ENCODE peak calls at places on chromosomes 4 and X, in seven cellular contexts. W is PC-3, R is mucosa of descending colon, M is astrocyte of the spinal cord, T is transverse colon, D is astrocyte, S is fibroblast of villous mesenchyme. X is an unnamed sample.

GRCh38 chrX:132294192-132294591 is 74.9 kb upstream of the RAP2C start:
- DNase-seq in T (no peak), R (no peak), M (no peak), W (no peak), D (no peak), S (no peak), X (no peak)

GRCh38 chr4:122227202-122227601 is 75.1 kb downstream of the BLTP1 start:
- DNase-seq in R (no peak), D (no peak), M (no peak), T (no peak), W (no peak), S (no peak), X (no peak)

GRCh38 chrX:43655961-43656494 is at the start of gene MAOA:
- DNase-seq in R (peak), S (peak), W (peak), T (peak), D (no peak), M (no peak), X (peak)

GRCh38 chrX:67523002-67523711 is 20.7 kb upstream of the AR start:
- DNase-seq in R (no peak), W (no peak), T (no peak), D (no peak), M (no peak), S (no peak), X (no peak)

GRCh38 chrX:14039344-14039743 is 9.7 kb upstream of the GEMIN8 start:
- DNase-seq in S (peak), R (no peak), T (peak), W (peak), D (no peak), M (peak), X (no peak)

GRCh38 chr4:139552506-139552905 is 3.5 kb downstream of the SETD7 start:
- DNase-seq in T (no peak), D (peak), W (no peak), M (peak), S (peak), R (no peak), X (no peak)

GRCh38 chrX:53795583-53795982 is 109.1 kb upstream of the HUWE1 start:
- DNase-seq in M (no peak), T (no peak), R (no peak), W (no peak), S (peak), D (no peak), X (no peak)

GRCh38 chr4:105196523-105197145 is 50.0 kb downstream of the TET2 start:
- DNase-seq in S (peak), W (peak), D (no peak), T (no peak), M (peak), R (no peak), X (no peak)

GRCh38 chrX:102746134-102746584 is 25.6 kb downstream of the GPRASP3 start:
- DNase-seq in M (peak), D (no peak), S (peak), R (peak), T (peak), W (no peak), X (no peak)

GRCh38 chrX:41373989-41374606 is 40.1 kb downstream of the DDX3X start:
- DNase-seq in M (no peak), W (no peak), D (no peak), T (no peak), R (no peak), S (no peak), X (no peak)

GRCh38 chrX:41369152-41369551 is 35.2 kb downstream of the DDX3X start:
- DNase-seq in S (no peak), M (no peak), D (no peak), W (no peak), R (no peak), T (no peak), X (no peak)
- H3K4me3 ChIP-seq in S (no peak), M (no peak), D (no peak), W (no peak), R (no peak), T (no peak), X (no peak)

GRCh38 chr4:27357283-27357682 is 496.6 kb downstream of the STIM2 start:
- DNase-seq in T (no peak), R (no peak), D (no peak), S (peak), W (peak), M (peak), X (no peak)
- TF ChIP-seq CTCF in T (no peak), R (no peak), D (peak), S (peak), W (peak), M (peak), X (peak)

DNA sequence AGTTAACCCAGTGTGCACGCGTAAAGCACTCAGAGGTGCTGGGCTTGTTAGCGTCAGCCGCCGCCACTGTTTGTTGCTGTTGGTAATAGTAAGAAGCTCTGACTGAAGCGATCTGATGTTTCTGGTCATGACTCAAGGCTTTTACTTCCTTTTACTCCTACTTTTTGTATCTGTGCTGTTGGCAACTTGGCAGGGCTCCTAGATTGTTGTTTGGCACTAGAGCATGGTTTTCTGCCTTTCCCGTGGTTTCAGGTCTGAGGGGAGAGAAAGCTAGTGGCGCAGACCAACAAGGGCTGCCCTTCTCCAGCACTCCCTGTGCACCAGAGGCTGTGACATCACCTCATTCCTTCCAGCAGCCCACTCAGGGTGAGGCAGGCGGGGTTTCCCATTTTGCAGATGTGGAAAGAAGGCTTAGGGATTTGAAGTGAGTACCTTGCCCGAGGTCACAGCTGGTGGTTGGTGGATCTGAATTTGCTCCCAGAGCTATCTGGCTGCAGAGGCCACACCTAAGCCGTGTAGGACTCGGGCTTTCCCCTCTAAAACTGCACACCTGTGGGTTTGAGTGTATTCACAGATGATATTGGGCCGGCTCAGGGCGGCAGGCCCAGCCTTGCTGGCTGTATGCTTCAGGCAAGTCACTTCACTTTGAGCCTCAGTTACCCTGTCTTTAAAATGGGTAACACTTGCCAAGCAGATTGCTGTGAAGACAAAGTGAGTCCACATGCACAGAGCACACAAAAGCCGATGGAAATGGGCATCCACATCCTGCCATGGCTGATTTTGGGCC is 51.2 kb upstream of the TADA2B start:
- DNase-seq in M (peak), R (no peak), D (peak), S (peak), W (peak), T (no peak), X (peak)
- H3K4me3 ChIP-seq in M (no peak), R (no peak), D (no peak), S (no peak), W (peak), T (no peak), X (no peak)

GRCh38 chrX:48578661-48579128 is 4.4 kb downstream of the RBM3 start:
- DNase-seq in D (no peak), T (no peak), R (no peak), M (no peak), S (no peak), W (no peak), X (no peak)

GRCh38 chrX:48573690-48574269 is 504 bp upstream of the RBM3 start:
- DNase-seq in M (peak), S (no peak), D (no peak), W (no peak), R (peak), T (peak), X (no peak)

GRCh38 chrX:48575642-48576041 is 1.4 kb downstream of the RBM3 start:
- DNase-seq in W (no peak), R (no peak), T (no peak), S (no peak), D (no peak), M (no peak), X (no peak)

GRCh38 chrX:48576108-48576507 is 1.8 kb downstream of the RBM3 start:
- DNase-seq in S (no peak), R (no peak), T (no peak), W (no peak), D (no peak), M (no peak), X (no peak)

GRCh38 chrX:48574270-48575266 is at the start of gene RBM3:
- DNase-seq in M (peak), R (peak), S (peak), D (peak), T (peak), W (peak), X (peak)
- TF ChIP-seq CTCF in M (peak), R (no peak), S (peak), D (peak), T (peak), W (peak), X (peak)

GRCh38 chr4:52711271-52711670 is 40.0 kb downstream of the ERVMER34-1 start:
- DNase-seq in T (peak), M (no peak), W (no peak), R (no peak), S (no peak), D (no peak), X (no peak)
- H3K4me3 ChIP-seq in T (no peak), M (no peak), W (peak), R (no peak), S (no peak), D (no peak), X (no peak)

GRCh38 chr4:169152104-169152503 is 118.7 kb downstream of the SH3RF1 start:
- DNase-seq in R (no peak), M (no peak), W (no peak), T (no peak), S (no peak), D (no peak), X (no peak)

GRCh38 chr4:169150806-169151205 is 120.0 kb downstream of the SH3RF1 start:
- DNase-seq in S (peak), D (no peak), W (no peak), R (no peak), M (no peak), T (no peak), X (no peak)

GRCh38 chr4:169153451-169153850 is 117.3 kb downstream of the SH3RF1 start:
- DNase-seq in T (no peak), M (no peak), D (no peak), R (no peak), W (no peak), S (no peak), X (no peak)

GRCh38 chr4:169151671-169152070 is 119.1 kb downstream of the SH3RF1 start:
- DNase-seq in M (peak), T (no peak), S (peak), D (peak), W (peak), R (no peak), X (no peak)

DNA sequence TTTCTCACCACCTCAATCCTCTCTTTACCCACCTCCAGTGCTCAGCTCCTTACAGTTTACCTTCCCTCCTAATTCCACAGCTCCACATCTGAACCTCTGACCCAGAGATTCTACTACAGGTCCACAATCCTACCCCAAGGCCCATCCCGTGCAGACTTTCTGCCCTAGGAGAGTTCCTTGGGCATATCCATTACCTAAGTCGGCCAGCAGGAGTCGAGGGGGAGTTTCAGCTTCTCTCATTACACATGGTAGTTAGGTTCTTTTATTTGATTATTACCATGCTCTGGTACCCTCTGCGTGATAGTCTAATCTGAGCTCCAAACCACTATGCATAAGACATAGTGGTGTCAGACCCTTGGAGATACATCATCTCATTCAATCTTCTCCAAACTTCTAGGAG is 117.9 kb downstream of the SH3RF1 start:
- DNase-seq in M (no peak), S (no peak), W (no peak), R (no peak), D (no peak), T (no peak), X (no peak)
- TF ChIP-seq CTCF in M (no peak), S (no peak), W (peak), R (no peak), D (peak), T (no peak), X (no peak)

GRCh38 chrX:72306085-72306801 is 529 bp upstream of the CITED1 start:
- DNase-seq in W (peak), T (no peak), M (no peak), D (no peak), S (no peak), R (no peak), X (no peak)

GRCh38 chrX:72308209-72308565 is 2.5 kb upstream of the CITED1 start:
- DNase-seq in M (no peak), S (no peak), T (no peak), R (no peak), D (no peak), W (no peak), X (no peak)

GRCh38 chrX:72307646-72308051 is 1.9 kb upstream of the CITED1 start:
- DNase-seq in R (no peak), D (no peak), M (no peak), S (no peak), W (no peak), T (no peak), X (no peak)

GRCh38 chrX:72305286-72306084 is at the start of gene CITED1:
- DNase-seq in M (no peak), T (no peak), W (no peak), R (no peak), D (no peak), S (no peak), X (no peak)

DNA sequence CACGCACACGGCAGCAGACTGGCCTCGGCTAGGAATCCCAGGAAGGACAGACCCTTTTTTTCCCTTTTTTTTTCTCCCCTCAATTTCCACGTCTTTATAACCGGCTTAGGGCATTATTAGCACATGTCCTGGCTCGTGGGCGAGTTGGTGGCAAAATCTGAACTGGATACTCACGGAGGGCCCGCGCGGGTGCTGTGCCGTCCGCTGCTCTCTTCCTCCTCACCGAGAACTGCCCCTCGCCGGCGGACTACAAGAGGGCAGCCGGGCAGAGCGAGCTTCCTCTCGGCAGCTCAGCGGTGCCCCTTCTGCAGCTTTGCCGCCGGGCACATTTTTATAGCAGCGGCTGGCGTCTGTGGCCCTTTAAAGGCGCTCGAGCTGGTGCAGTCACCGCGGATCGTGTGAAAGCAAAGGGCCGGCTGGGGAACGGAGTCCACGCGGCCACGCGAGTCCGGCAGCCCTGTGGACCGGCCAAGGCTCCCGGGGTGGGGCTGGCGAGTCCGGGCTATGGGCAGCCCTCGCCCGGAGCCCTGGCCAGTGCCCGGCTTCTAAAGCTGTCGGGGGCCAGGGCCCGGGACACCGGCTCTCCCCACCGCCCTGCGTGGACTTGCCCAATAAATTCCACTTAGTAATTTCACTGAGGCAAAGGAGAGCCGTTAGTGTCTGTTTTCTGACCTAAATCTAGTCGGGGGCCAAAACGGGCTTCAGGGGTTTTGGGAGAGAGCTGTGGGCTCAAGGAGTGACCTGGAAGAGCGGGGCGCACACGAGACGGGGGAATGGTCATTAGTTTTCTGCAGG is 1.3 kb upstream of the CITED1 start:
- DNase-seq in S (peak), W (peak), T (peak), M (peak), D (peak), R (peak), X (peak)
- H3K4me3 ChIP-seq in S (peak), W (peak), T (peak), M (peak), D (peak), R (no peak), X (peak)

DNA sequence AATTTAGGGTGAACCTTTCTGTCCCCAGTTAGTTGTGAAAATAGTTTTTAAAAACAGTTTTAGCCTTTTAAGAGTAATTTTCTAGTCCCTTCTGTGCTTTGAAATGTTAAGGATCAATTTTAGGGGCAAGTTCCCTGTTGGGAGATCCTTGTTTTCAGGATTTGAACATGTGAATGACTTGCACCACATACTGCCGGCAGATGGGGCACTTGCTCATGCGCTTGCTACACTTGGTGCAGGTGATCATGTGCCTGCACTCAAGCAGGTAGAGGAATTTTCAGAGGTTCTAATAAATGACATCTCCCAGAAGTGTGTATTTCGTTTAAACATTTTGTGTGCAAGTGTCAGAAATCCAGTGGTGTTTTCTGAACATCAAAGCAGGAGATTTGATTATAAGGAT is 195.9 kb downstream of the CHM start:
- DNase-seq in S (peak), R (no peak), D (no peak), W (peak), T (peak), M (no peak), X (no peak)
- TF ChIP-seq CTCF in S (peak), R (no peak), D (peak), W (peak), T (peak), M (peak), X (no peak)

GRCh38 chr4:118850813-118851173 is 14.9 kb upstream of the SEC24D start:
- DNase-seq in T (no peak), W (no peak), R (no peak), S (no peak), M (peak), D (no peak), X (no peak)
- H3K4me3 ChIP-seq in T (peak), W (peak), R (no peak), S (peak), M (peak), D (peak), X (peak)

GRCh38 chr4:102623622-102624021 is 122.5 kb downstream of the NFKB1 start:
- DNase-seq in M (peak), T (no peak), W (peak), S (peak), R (no peak), D (peak), X (no peak)
- TF ChIP-seq CTCF in M (peak), T (no peak), W (peak), S (peak), R (no peak), D (peak), X (no peak)